ENCODE peak calls at places on chromosomes 12 and 14, in six cellular contexts. G is suprapubic skin; J is CD8-positive, alpha-beta T cell; E is OCI-LY7; P is substantia nigra; W is endodermal cell. H is an unnamed sample.

GRCh38 chr12:561908-562593 is 101.2 kb downstream of the NINJ2 start:
- DNase-seq in G (no peak), J (no peak), E (no peak), P (no peak), W (no peak), H (no peak)

GRCh38 chr12:88600272-88600671 is 20.0 kb upstream of the KITLG start:
- DNase-seq in G (no peak), J (no peak), E (no peak), P (no peak), W (no peak), H (no peak)

GRCh38 chr14:82855912-82856381 is 1322.3 kb upstream of the SEL1L start:
- DNase-seq in G (no peak), J (no peak), E (peak), P (no peak), W (no peak), H (no peak)

GRCh38 chr12:89208661-89209096 is 143.6 kb downstream of the DUSP6 start:
- DNase-seq in G (no peak), J (no peak), E (no peak), P (no peak), W (no peak), H (no peak)

GRCh38 chr12:80937391-80938238 is at the start of gene LIN7A:
- DNase-seq in G (no peak), J (no peak), E (no peak), P (no peak), W (peak), H (no peak)

GRCh38 chr12:26978801-26979200 is 35.4 kb downstream of the TM7SF3 start:
- DNase-seq in G (no peak), J (no peak), E (no peak), P (no peak), W (no peak), H (no peak)

GRCh38 chr14:39266589-39266870 is 32.8 kb downstream of the MIA2 start:
- DNase-seq in G (peak), J (no peak), E (peak), P (no peak), W (no peak), H (no peak)

GRCh38 chr14:34474187-34474679 is 12.2 kb upstream of the SPTSSA start:
- DNase-seq in G (no peak), J (no peak), E (no peak), P (no peak), W (no peak), H (no peak)

GRCh38 chr12:111359231-111359913 is 9.5 kb downstream of the PHETA1 start:
- DNase-seq in G (no peak), J (peak), E (no peak), P (no peak), W (no peak), H (no peak)

GRCh38 chr14:37253905-37254304 is 56.2 kb downstream of the MIPOL1 start:
- DNase-seq in G (no peak), J (no peak), E (no peak), P (no peak), W (no peak), H (no peak)

GRCh38 chr14:33475623-33476022 is 475.3 kb downstream of the EGLN3 start:
- DNase-seq in G (no peak), J (no peak), E (peak), P (no peak), W (peak), H (no peak)

GRCh38 chr14:77133718-77134338 is 7.8 kb downstream of the ZDHHC22 start:
- DNase-seq in G (no peak), J (peak), E (peak), P (no peak), W (peak), H (peak)

GRCh38 chr12:49231881-49232650 is 32.8 kb upstream of the TUBA1C start:
- DNase-seq in G (no peak), J (no peak), E (no peak), P (no peak), W (peak), H (no peak)

GRCh38 chr14:101520621-101521305 is 40.5 kb upstream of the DIO3 start:
- DNase-seq in G (peak), J (no peak), E (no peak), P (no peak), W (no peak), H (no peak)

GRCh38 chr12:103269962-103270361 is 225.8 kb downstream of the C12orf42 start:
- DNase-seq in G (no peak), J (no peak), E (no peak), P (no peak), W (no peak), H (no peak)

GRCh38 chr12:54051916-54052744 is 1.5 kb upstream of the HOXC4 start:
- DNase-seq in G (no peak), J (no peak), E (no peak), P (no peak), W (no peak), H (no peak)

GRCh38 chr14:91996951-91997371 is 42.9 kb downstream of the TRIP11 start:
- DNase-seq in G (no peak), J (no peak), E (peak), P (no peak), W (no peak), H (peak)

GRCh38 chr12:123431951-123432886 is 4.3 kb downstream of the RILPL2 start:
- DNase-seq in G (no peak), J (peak), E (peak), P (no peak), W (no peak), H (peak)

GRCh38 chr14:99924379-99924778 is 131.2 kb downstream of the EML1 start:
- DNase-seq in G (no peak), J (no peak), E (no peak), P (no peak), W (no peak), H (no peak)

GRCh38 chr14:32991706-32992105 is 53.0 kb downstream of the NPAS3 start:
- DNase-seq in G (no peak), J (no peak), E (no peak), P (no peak), W (no peak), H (no peak)

GRCh38 chr12:9872743-9873142 is 3.6 kb upstream of the CLEC2B start:
- DNase-seq in G (no peak), J (no peak), E (no peak), P (no peak), W (no peak), H (no peak)
- H3K27ac ChIP-seq in G (peak), J (no peak), E (no peak), P (no peak), W (no peak), H (no peak)

DNA sequence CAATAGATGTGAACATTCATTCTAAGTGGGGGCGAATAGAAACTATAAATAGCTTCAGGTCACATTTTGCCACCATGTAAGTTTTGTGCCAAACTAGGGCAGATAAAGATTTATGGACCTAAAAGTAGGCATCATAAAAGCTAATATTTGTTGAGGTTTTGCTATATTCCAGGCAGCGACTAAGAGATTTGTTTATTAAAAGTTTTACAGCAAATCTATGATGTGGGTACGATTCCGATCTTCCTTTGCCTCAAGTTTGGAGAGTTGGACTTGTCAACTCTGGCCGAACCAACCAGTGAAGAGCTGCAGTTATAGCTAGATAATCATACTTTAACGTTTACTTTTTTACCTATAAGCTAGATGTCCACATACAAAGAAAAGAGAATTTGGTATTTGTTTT is 1.6 kb downstream of the MAPK1IP1L start:
- DNase-seq in G (no peak), J (no peak), E (no peak), P (no peak), W (no peak), H (no peak)
- H3K27ac ChIP-seq in G (peak), J (no peak), E (no peak), P (no peak), W (no peak), H (peak)

GRCh38 chr12:75471928-75472865 is 8.4 kb upstream of the GLIPR1 start:
- DNase-seq in G (no peak), J (no peak), E (peak), P (no peak), W (no peak), H (no peak)
- H3K27ac ChIP-seq in G (no peak), J (no peak), E (peak), P (no peak), W (no peak), H (no peak)

GRCh38 chr14:90570463-90570860 is 173.6 kb downstream of the CALM1 start:
- DNase-seq in G (no peak), J (no peak), E (no peak), P (no peak), W (no peak), H (no peak)
- H3K27ac ChIP-seq in G (no peak), J (no peak), E (no peak), P (peak), W (no peak), H (no peak)

GRCh38 chr14:23307687-23308644 is 1.3 kb downstream of the BCL2L2 start:
- DNase-seq in G (peak), J (no peak), E (no peak), P (no peak), W (no peak), H (no peak)
- H3K27ac ChIP-seq in G (peak), J (no peak), E (no peak), P (peak), W (no peak), H (peak)

GRCh38 chr14:68753696-68754095 is 39.2 kb downstream of the ZFP36L1 start:
- DNase-seq in G (no peak), J (no peak), E (no peak), P (no peak), W (no peak), H (no peak)

GRCh38 chr14:68747366-68747765 is 45.5 kb downstream of the ZFP36L1 start:
- DNase-seq in G (no peak), J (no peak), E (no peak), P (no peak), W (no peak), H (peak)

GRCh38 chr14:68748691-68749090 is 44.2 kb downstream of the ZFP36L1 start:
- DNase-seq in G (peak), J (no peak), E (no peak), P (no peak), W (no peak), H (no peak)

GRCh38 chr14:68748260-68748659 is 44.6 kb downstream of the ZFP36L1 start:
- DNase-seq in G (no peak), J (no peak), E (no peak), P (no peak), W (no peak), H (no peak)

DNA sequence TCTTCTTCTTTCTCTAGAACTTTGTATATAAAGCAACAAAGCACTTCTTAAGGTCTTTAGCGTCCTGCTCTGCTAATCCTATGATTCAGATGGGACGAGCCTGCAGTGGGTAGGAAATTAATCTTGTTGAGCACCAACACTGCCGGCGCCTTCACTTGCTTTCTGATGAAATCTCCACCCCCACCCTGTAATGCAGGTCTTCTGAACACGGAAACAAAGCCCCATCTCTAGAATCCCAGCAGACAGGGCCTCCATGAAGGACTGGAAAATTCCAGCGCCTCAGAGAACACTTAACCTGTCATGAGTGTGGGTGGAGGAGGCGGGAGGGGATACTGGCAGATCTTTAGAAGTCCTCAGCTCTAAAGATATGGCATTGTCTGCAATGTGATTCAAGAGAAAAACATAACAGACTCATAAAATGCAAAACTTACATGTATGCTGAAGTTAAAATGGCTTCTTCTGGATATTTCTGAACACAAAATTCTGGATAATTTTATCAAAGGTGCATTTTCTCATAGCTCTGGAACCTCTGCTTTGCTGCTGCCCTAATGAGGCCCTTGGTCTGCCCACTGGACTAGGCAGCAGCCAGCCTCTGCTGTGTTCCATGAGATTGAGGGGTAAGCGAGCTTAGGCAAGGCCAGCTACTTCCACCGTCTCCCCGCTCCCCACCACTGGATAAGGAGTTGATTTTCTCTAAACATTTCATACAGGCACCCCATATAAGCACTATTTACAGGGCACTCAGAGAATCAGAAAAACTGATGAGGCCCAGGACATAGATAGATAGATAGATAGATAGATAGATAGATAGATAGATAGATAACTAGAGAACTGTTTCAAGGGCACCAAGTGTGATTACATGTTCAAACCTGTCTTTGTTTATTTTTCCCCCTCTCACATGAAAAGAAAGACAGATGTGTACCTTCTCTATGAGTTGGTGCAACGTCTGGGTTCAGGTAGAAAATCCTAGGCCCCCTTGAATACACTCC is 43.1 kb downstream of the ZFP36L1 start:
- DNase-seq in G (peak), J (no peak), E (no peak), P (no peak), W (no peak), H (no peak)
- H3K27ac ChIP-seq in G (no peak), J (no peak), E (no peak), P (no peak), W (peak), H (peak)

DNA sequence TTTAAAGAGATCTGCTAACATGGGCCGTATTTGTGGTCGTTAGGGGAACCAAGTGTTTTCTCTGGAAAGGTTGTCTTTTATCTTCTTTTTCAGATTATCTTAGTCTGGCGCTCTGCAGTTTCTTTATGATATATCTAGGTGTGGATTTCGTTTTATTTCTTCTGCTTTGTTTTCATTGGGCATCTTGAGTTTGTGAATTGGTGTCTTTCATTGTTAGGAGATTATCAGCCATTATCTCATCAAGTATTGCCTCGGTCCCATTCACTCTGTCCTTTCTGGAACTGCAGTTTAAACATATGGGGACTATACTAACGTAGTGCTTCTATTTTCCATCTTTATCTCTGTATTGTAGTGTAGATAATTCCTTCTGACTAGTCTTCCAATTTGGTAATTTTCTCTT is 60.4 kb downstream of the BICDL1 start:
- DNase-seq in G (no peak), J (no peak), E (no peak), P (no peak), W (no peak), H (no peak)
- H3K27ac ChIP-seq in G (no peak), J (no peak), E (no peak), P (no peak), W (no peak), H (no peak)

DNA sequence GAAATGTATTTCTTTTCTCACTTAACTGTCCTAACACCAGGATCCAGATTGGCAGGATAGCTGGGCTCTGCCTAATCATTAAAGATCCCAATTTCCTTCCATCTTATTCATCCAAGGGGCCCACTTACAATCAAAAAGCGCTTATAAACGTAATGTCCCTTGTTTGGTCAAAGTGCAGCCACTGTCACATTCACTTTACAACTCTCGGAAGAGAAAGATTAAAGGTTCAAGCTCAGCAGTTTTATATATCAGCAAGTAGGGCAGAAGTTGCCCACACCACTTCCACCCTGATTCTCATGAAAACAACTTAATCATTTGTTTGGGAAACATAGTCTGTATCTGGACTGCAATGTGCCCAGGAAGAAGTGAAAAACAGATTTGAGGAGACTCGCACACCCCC is 80.7 kb downstream of the CAPZA3 start:
- DNase-seq in G (no peak), J (no peak), E (no peak), P (no peak), W (no peak), H (no peak)
- H3K27ac ChIP-seq in G (no peak), J (no peak), E (no peak), P (no peak), W (no peak), H (no peak)

DNA sequence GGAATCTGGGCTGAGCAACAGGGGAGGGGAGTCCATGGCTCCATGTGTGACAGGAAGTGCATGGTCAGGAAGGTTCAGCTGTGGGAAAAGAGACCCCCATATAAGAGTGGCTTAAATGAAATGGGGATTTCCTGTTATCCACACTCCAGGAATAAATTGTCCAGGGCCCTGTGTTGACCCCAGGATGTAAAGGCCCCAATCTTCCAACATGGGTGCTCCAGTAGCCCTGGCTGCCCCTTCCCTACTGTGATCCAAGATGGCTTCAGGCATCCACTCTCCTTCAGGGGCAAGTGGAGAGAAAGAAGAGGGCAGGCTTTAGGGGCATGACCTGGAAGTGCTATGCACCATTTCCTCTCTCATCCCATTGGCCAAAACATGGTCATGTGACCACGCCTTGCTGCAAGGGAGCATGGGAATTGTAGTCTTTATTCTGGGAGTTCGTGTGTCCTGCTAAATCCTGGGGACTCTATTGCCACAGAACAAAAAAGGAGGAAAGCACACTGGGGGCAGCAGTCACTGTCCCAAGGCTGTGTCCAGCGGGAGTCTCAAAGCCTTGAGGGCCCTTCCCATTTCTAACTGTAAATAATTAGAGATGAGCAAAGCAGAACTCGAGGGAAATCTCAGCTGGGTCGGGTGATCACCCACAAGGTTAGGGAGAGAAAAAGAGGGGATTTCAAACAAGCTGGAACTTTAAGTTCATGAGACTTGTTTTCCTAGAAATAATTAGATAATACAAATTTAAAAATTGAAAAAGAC is 289.2 kb downstream of the ADGRD1 start:
- DNase-seq in G (no peak), J (no peak), E (peak), P (no peak), W (peak), H (no peak)
- H3K27ac ChIP-seq in G (no peak), J (no peak), E (no peak), P (no peak), W (no peak), H (no peak)